ENCODE peak calls at places on chromosomes 16 and 17, in seven cellular contexts. D, W, Q, R, P, I and J are unnamed samples.

GRCh38 chr16:56451753-56452689 is 667 bp downstream of the OGFOD1 start:
- DNase-seq in D (peak; percentile 45), W (no peak), Q (peak; percentile 35), R (no peak), P (peak; percentile 32), I (peak; percentile 41), J (peak; percentile 31)

GRCh38 chr16:28859326-28859725 is 4.3 kb upstream of the SH2B1 start:
- DNase-seq in D (peak; percentile 19), W (no peak), Q (no peak), R (no peak), P (no peak), I (no peak), J (no peak)

GRCh38 chr16:50257876-50258275 is 8.5 kb upstream of the ADCY7 start:
- DNase-seq in D (no peak), W (no peak), Q (no peak), R (no peak), P (no peak), I (no peak), J (no peak)

GRCh38 chr16:56691885-56692284 is 9.6 kb downstream of the MT1X start:
- DNase-seq in D (peak; percentile 39), W (no peak), Q (peak; percentile 77), R (no peak), P (no peak), I (no peak), J (no peak)

GRCh38 chr17:78568494-78569115 is 8.6 kb downstream of the DNAH17 start:
- DNase-seq in D (peak; percentile 20), W (no peak), Q (no peak), R (no peak), P (peak; percentile 68), I (no peak), J (peak; percentile 42)

GRCh38 chr17:68355093-68355492 is 63.8 kb downstream of the ARSG start:
- DNase-seq in D (peak; percentile 70), W (no peak), Q (no peak), R (no peak), P (peak; percentile 56), I (no peak), J (no peak)

GRCh38 chr16:85204242-85205010 is 92.2 kb upstream of the CIBAR2 start:
- DNase-seq in D (peak; percentile 87), W (no peak), Q (no peak), R (no peak), P (peak; percentile 76), I (no peak), J (no peak)

GRCh38 chr17:81365601-81366585 is 29.4 kb upstream of the BAHCC1 start:
- DNase-seq in D (peak; percentile 94), W (no peak), Q (no peak), R (no peak), P (peak; percentile 86), I (no peak), J (peak; percentile 60)

GRCh38 chr16:46891910-46892309 is 7.7 kb downstream of the GPT2 start:
- DNase-seq in D (no peak), W (no peak), Q (no peak), R (no peak), P (no peak), I (no peak), J (no peak)

GRCh38 chr17:12691173-12691572 is 25.5 kb downstream of the MYOCD start:
- DNase-seq in D (peak; percentile 9), W (no peak), Q (no peak), R (no peak), P (peak; percentile 7), I (no peak), J (no peak)

GRCh38 chr17:39737331-39737760 is 392 bp upstream of the GRB7 start:
- DNase-seq in D (no peak), W (no peak), Q (no peak), R (no peak), P (no peak), I (no peak), J (no peak)
- H3K27ac ChIP-seq in D (no peak overlapping the region), W (no peak overlapping the region), Q (peak overlapping the region; percentile 87), R (no peak overlapping the region), P (no peak overlapping the region), I (no peak overlapping the region), J (no peak overlapping the region)

GRCh38 chr16:3129137-3130131 is 5.4 kb upstream of the ZNF213 start:
- DNase-seq in D (peak; percentile 77), W (peak; percentile 67), Q (no peak), R (peak; percentile 88), P (peak; percentile 92), I (peak; percentile 84), J (peak; percentile 93)
- H3K27ac ChIP-seq in D (peak overlapping the region; percentile 28), W (peak overlapping the region; percentile 38), Q (peak overlapping the region; percentile 86), R (peak overlapping the region; percentile 72), P (peak overlapping the region; percentile 15), I (peak overlapping the region; percentile 41), J (peak overlapping the region; percentile 71)

GRCh38 chr17:75079023-75079373 is 8.8 kb upstream of the SLC16A5 start:
- DNase-seq in D (no peak), W (no peak), Q (peak; percentile 61), R (no peak), P (no peak), I (no peak), J (no peak)

GRCh38 chr17:75077072-75077489 is 10.7 kb upstream of the SLC16A5 start:
- DNase-seq in D (no peak), W (no peak), Q (no peak), R (no peak), P (no peak), I (no peak), J (no peak)

GRCh38 chr17:75078097-75079022 is 9.4 kb upstream of the SLC16A5 start:
- DNase-seq in D (peak; percentile 84), W (no peak), Q (peak; percentile 86), R (no peak), P (peak; percentile 65), I (no peak), J (no peak)

GRCh38 chr17:75075597-75076253 is 12.0 kb upstream of the SLC16A5 start:
- DNase-seq in D (no peak), W (no peak), Q (no peak), R (no peak), P (no peak), I (no peak), J (no peak)

DNA sequence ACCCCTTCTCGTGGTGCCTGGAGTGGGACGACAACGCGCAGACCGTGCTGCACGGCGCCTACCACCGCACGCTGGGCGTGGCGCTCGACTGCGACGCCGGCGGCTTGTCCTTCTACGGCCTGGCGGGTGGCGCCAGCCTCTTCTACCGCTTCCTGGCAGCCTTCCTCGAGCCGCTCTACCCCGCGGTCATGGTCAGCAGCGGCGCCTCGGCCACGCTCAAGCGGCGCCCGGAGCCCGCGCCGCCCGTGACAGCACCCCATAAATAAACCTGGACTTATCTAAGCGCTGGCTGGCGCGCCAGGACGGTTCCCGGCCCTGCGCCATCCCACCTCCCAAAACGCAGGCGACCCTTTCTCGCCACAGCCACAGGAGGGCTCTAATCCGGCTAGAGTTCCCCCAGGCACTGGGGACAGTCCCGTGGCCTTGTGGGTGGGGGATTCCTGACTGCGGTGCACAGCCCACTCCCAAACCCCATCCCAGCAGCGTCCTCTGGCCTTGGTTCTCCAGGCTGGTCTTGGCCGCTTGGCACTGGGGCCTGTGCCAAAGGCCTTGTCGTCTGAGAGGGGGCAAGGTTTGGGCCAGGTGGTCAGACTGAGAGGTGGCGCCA is 10.2 kb upstream of the SLC16A5 start:
- DNase-seq in D (peak; percentile 51), W (peak; percentile 42), Q (no peak), R (no peak), P (peak; percentile 48), I (peak; percentile 84), J (peak; percentile 31)
- H3K27ac ChIP-seq in D (no peak overlapping the region), W (no peak overlapping the region), Q (peak overlapping the region; percentile 86), R (peak overlapping the region; percentile 61), P (no peak overlapping the region), I (peak overlapping the region; percentile 85), J (no peak overlapping the region)

GRCh38 chr16:82630219-82630618 is 3.5 kb downstream of the CDH13 start:
- DNase-seq in D (peak; percentile 68), W (no peak), Q (no peak), R (no peak), P (no peak), I (no peak), J (no peak)

GRCh38 chr16:82629441-82630027 is 2.8 kb downstream of the CDH13 start:
- DNase-seq in D (peak; percentile 93), W (no peak), Q (no peak), R (no peak), P (peak; percentile 61), I (no peak), J (no peak)

GRCh38 chr16:82628741-82629140 is 2.0 kb downstream of the CDH13 start:
- DNase-seq in D (no peak), W (no peak), Q (no peak), R (no peak), P (no peak), I (no peak), J (no peak)

GRCh38 chr16:82625066-82625968 is 1.5 kb upstream of the CDH13 start:
- DNase-seq in D (no peak), W (no peak), Q (no peak), R (no peak), P (no peak), I (peak; percentile 33), J (no peak)

DNA sequence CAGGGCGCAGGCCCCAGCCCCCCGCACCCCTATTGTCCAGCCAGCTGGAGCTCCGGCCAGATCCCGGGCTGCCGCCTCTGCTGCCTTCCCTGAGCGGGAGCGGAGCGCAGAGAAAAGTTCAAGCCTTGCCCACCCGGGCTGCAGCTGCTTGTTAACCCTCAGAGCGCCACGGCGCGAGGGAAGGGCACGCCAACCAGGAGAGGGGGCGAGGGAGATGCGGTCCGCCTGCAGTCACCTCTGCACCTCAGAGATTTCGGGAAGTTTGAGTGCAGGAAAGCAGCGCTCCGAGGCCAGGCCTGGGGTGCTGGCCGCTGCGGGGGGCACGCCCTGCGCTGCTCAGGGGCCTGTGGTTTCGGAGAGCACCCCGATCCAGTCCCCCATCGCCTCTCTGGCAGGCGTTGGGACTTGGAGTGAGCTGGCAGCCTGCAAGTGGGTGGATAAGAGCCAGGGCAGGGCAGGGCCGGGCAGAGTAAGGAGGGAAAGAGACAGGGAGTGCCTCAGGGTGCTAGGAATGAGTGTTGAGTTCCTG is 1.1 kb downstream of the CDH13 start:
- DNase-seq in D (peak; percentile 41), W (no peak), Q (no peak), R (no peak), P (peak; percentile 47), I (peak; percentile 40), J (no peak)
- H3K27ac ChIP-seq in D (peak overlapping the region; percentile 66), W (no peak overlapping the region), Q (no peak overlapping the region), R (no peak overlapping the region), P (no peak overlapping the region), I (peak overlapping the region; percentile 88), J (no peak overlapping the region)